ENCODE peak calls at places on chromosomes 4 and X, in nine cellular contexts. Z is fibroblast of lung; D is activated T-helper 1 cell treated with Interleukin-2 at 50 U/mL for 16 hours; R is T-helper 2 cell; G is NCI-H748 treated with DMSO at 0.1 percent for 48 hours; U is activated naive CD8-positive, alpha-beta T cell treated with anti-CD3 and anti-CD28 coated beads, Interleukin-2, amount 50 U/mL, for 24 hours; C is cardiac fibroblast; Y is AG10803; E is memory B cell. T is an unnamed sample.

GRCh38 chr4:26299254-26299882 is 21.4 kb upstream of the RBPJ start:
- DNase-seq in Z (no peak), G (no peak), Y (no peak), E (no peak), D (no peak), C (no peak), R (no peak), U (no peak), T (no peak)

GRCh38 chrX:17032351-17032750 is 85.9 kb downstream of the REPS2 start:
- DNase-seq in R (no peak), D (no peak), E (no peak), U (no peak), G (no peak), Z (peak; percentile 97), Y (peak; percentile 68), C (peak; percentile 88), T (peak; percentile 78)

GRCh38 chrX:9646471-9647038 is 119.1 kb downstream of the GPR143 start:
- DNase-seq in E (no peak), Y (no peak), G (no peak), D (no peak), R (no peak), U (no peak), Z (peak; percentile 48), C (peak; percentile 49), T (peak; percentile 44)

GRCh38 chrX:150575415-150575814 is 7.0 kb downstream of the MTM1 start:
- DNase-seq in R (no peak), D (peak; percentile 21), E (no peak), Y (peak; percentile 17), U (peak; percentile 47), G (no peak), Z (peak; percentile 45), C (peak; percentile 10), T (peak; percentile 33)

GRCh38 chr4:188841523-188841922 is 702.3 kb downstream of the TRIML1 start:
- DNase-seq in G (no peak), E (no peak), R (no peak), Z (no peak), U (no peak), C (no peak), Y (no peak), D (no peak), T (no peak)

GRCh38 chr4:7066006-7066405 is 1.9 kb downstream of the GRPEL1 start:
- DNase-seq in G (no peak), D (no peak), U (no peak), C (no peak), Y (no peak), R (no peak), Z (no peak), E (no peak), T (no peak)

GRCh38 chrX:16435399-16435986 is 214.5 kb upstream of the S100G start:
- DNase-seq in Y (no peak), C (no peak), Z (no peak), R (no peak), U (no peak), G (no peak), E (no peak), D (no peak), T (no peak)

GRCh38 chr4:26803462-26803861 is 57.2 kb upstream of the STIM2 start:
- DNase-seq in G (no peak), U (no peak), D (no peak), Y (peak; percentile 25), C (no peak), R (no peak), E (no peak), Z (peak; percentile 22), T (no peak)

GRCh38 chr4:137393043-137393442 is 139.3 kb downstream of the PCDH18 start:
- DNase-seq in G (peak; percentile 64), C (peak; percentile 43), Y (peak; percentile 50), E (no peak), D (no peak), U (no peak), Z (peak; percentile 56), R (no peak), T (no peak)

GRCh38 chr4:26181616-26182015 is 139.2 kb upstream of the RBPJ start:
- DNase-seq in D (no peak), E (no peak), U (no peak), R (no peak), Z (peak; percentile 57), C (no peak), G (no peak), Y (no peak), T (no peak)

GRCh38 chrX:153635788-153636668 is 11.0 kb upstream of the DUSP9 start:
- DNase-seq in Z (no peak), U (peak; percentile 24), C (no peak), R (no peak), E (no peak), G (no peak), D (no peak), Y (no peak), T (peak; percentile 5)

GRCh38 chrX:53048169-53049126 is at the start of gene GPR173:
- DNase-seq in Y (peak; percentile 74), D (no peak), C (peak; percentile 81), R (no peak), Z (peak; percentile 81), U (no peak), E (no peak), G (peak; percentile 32), T (peak; percentile 65)

GRCh38 chrX:141301017-141301416 is 58.7 kb upstream of the SPANXC start:
- DNase-seq in C (no peak), R (no peak), Y (no peak), D (no peak), Z (no peak), U (no peak), G (no peak), E (no peak), T (no peak)

GRCh38 chrX:72554448-72555140 is 18.0 kb downstream of the HDAC8 start:
- DNase-seq in U (peak; percentile 2), G (peak; percentile 14), C (no peak), D (no peak), R (no peak), E (no peak), Z (no peak), Y (no peak), T (no peak)

GRCh38 chrX:22963186-22963585 is 36.6 kb upstream of the DDX53 start:
- DNase-seq in U (no peak), E (no peak), R (no peak), Z (peak; percentile 9), G (no peak), C (no peak), D (no peak), Y (no peak), T (no peak)

GRCh38 chr4:3291411-3291968 is 1.3 kb upstream of the RGS12 start:
- DNase-seq in D (no peak), G (no peak), R (no peak), U (no peak), C (no peak), Y (no peak), E (no peak), Z (no peak), T (no peak)

GRCh38 chr4:184424993-184425758 is 49.2 kb downstream of the IRF2 start:
- DNase-seq in E (no peak), U (no peak), Y (no peak), R (no peak), C (no peak), G (no peak), Z (no peak), D (no peak), T (no peak)

GRCh38 chrX:40006025-40007017 is 91.4 kb downstream of the BCOR start:
- DNase-seq in G (no peak), R (no peak), U (peak; percentile 42), E (no peak), Y (no peak), D (no peak), Z (peak; percentile 16), C (peak; percentile 31), T (peak; percentile 17)

GRCh38 chr4:151276787-151277557 is at the start of gene PRSS48:
- DNase-seq in G (no peak), Y (peak; percentile 38), Z (peak; percentile 39), D (no peak), E (no peak), U (peak; percentile 65), C (peak; percentile 71), R (no peak), T (peak; percentile 66)

GRCh38 chr4:25552580-25553271 is 102.9 kb upstream of the SLC34A2 start:
- DNase-seq in G (no peak), E (no peak), D (no peak), C (no peak), Z (no peak), R (no peak), U (no peak), Y (no peak), T (no peak)

GRCh38 chrX:32448945-32449344 is 762.4 kb downstream of the DMD start:
- DNase-seq in Y (no peak), U (no peak), G (no peak), Z (no peak), C (no peak), E (no peak), R (no peak), D (no peak), T (no peak)

GRCh38 chrX:2446815-2447214 is 54.0 kb downstream of the DHRSX start:
- DNase-seq in R (no peak), E (no peak), Z (no peak), G (no peak), D (no peak), Y (no peak), U (no peak), C (no peak), T (no peak)

GRCh38 chrX:110327336-110327735 is 9.5 kb upstream of the AMMECR1 start:
- DNase-seq in G (no peak), Z (no peak), C (no peak), D (no peak), R (no peak), Y (no peak), E (no peak), U (no peak), T (no peak)

GRCh38 chr4:3257691-3258482 is 8.9 kb downstream of the MSANTD1 start:
- DNase-seq in U (no peak), D (no peak), Z (peak; percentile 81), G (no peak), Y (peak; percentile 36), E (peak; percentile 27), R (no peak), C (peak; percentile 25), T (peak; percentile 15)

GRCh38 chrX:31420711-31421151 is 348.9 kb upstream of the FTHL17 start:
- DNase-seq in Y (peak; percentile 21), R (no peak), C (peak; percentile 54), G (no peak), D (no peak), U (no peak), E (no peak), Z (no peak), T (peak; percentile 53)

GRCh38 chr4:23260510-23260909 is 567.8 kb downstream of the GBA3 start:
- DNase-seq in R (no peak), D (no peak), Y (no peak), E (no peak), G (no peak), Z (no peak), C (no peak), U (no peak), T (no peak)

GRCh38 chr4:14742054-14742453 is 260.2 kb upstream of the CPEB2 start:
- DNase-seq in E (no peak), G (no peak), R (no peak), U (no peak), Z (no peak), C (no peak), Y (no peak), D (no peak), T (no peak)

GRCh38 chrX:47218920-47219815 is 687 bp downstream of the CDK16 start:
- DNase-seq in D (peak; percentile 32), G (no peak), Y (no peak), U (peak; percentile 65), Z (no peak), E (no peak), C (no peak), R (peak; percentile 17), T (no peak)

GRCh38 chrX:14095702-14096101 is 66.0 kb upstream of the GEMIN8 start:
- DNase-seq in Y (peak; percentile 60), U (peak; percentile 16), E (peak; percentile 16), C (peak; percentile 70), D (peak; percentile 1), G (no peak), Z (peak; percentile 32), R (no peak), T (peak; percentile 74)

GRCh38 chrX:41005445-41005992 is 79.7 kb upstream of the USP9X start:
- DNase-seq in R (no peak), Z (no peak), G (no peak), E (no peak), U (no peak), Y (no peak), C (no peak), D (no peak), T (no peak)

GRCh38 chrX:38987135-38987780 is 186.0 kb downstream of the MID1IP1 start:
- DNase-seq in Z (peak; percentile 12), Y (peak; percentile 4), E (no peak), D (no peak), G (no peak), U (no peak), C (no peak), R (no peak), T (no peak)